ENCODE peak calls at places on chromosome 4, in eight cellular contexts. One of them, this sample, is unnamed. For H3K4me1, the result is how much of the 10 kb centered on the place peaks cover.

GRCh38 chr4:13627185-13627605 is 330 bp downstream of the BOD1L1 start:
- DNase-seq in neural progenitor cell: no peak
- DNase-seq in endodermal cell: no peak
- DNase-seq in psoas muscle: peak
- DNase-seq in CD8-positive, alpha-beta T cell: no peak
- DNase-seq in A549: no peak
- DNase-seq in cardiac muscle cell: no peak
- DNase-seq in GM23248: no peak
- DNase-seq in this sample: no peak

GRCh38 chr4:137981277-137981676 is 260.9 kb downstream of the SLC7A11 start:
- DNase-seq in neural progenitor cell: no peak
- DNase-seq in endodermal cell: no peak
- DNase-seq in psoas muscle: no peak
- DNase-seq in CD8-positive, alpha-beta T cell: no peak
- DNase-seq in A549: peak
- DNase-seq in cardiac muscle cell: peak
- DNase-seq in GM23248: peak
- DNase-seq in this sample: no peak

GRCh38 chr4:107216379-107216778 is 180.3 kb upstream of the DKK2 start:
- DNase-seq in neural progenitor cell: no peak
- DNase-seq in endodermal cell: no peak
- DNase-seq in psoas muscle: no peak
- DNase-seq in CD8-positive, alpha-beta T cell: no peak
- DNase-seq in A549: no peak
- DNase-seq in cardiac muscle cell: no peak
- DNase-seq in GM23248: no peak
- DNase-seq in this sample: no peak

GRCh38 chr4:40292313-40292759 is 42.8 kb upstream of the CHRNA9 start:
- DNase-seq in neural progenitor cell: no peak
- DNase-seq in endodermal cell: peak
- DNase-seq in psoas muscle: no peak
- DNase-seq in CD8-positive, alpha-beta T cell: no peak
- DNase-seq in A549: peak
- DNase-seq in cardiac muscle cell: peak
- DNase-seq in GM23248: peak
- DNase-seq in this sample: no peak

GRCh38 chr4:159334461-159334860 is 231.6 kb downstream of the RAPGEF2 start:
- DNase-seq in neural progenitor cell: no peak
- DNase-seq in endodermal cell: no peak
- DNase-seq in psoas muscle: no peak
- DNase-seq in CD8-positive, alpha-beta T cell: no peak
- DNase-seq in A549: no peak
- DNase-seq in cardiac muscle cell: no peak
- DNase-seq in GM23248: no peak
- DNase-seq in this sample: no peak

GRCh38 chr4:128244379-128244778 is 43.2 kb downstream of the PGRMC2 start:
- DNase-seq in neural progenitor cell: no peak
- DNase-seq in endodermal cell: no peak
- DNase-seq in psoas muscle: no peak
- DNase-seq in CD8-positive, alpha-beta T cell: no peak
- DNase-seq in A549: no peak
- DNase-seq in cardiac muscle cell: no peak
- DNase-seq in GM23248: peak
- DNase-seq in this sample: no peak

GRCh38 chr4:107283587-107284559 is 247.8 kb upstream of the DKK2 start:
- DNase-seq in neural progenitor cell: no peak
- DNase-seq in endodermal cell: peak
- DNase-seq in psoas muscle: no peak
- DNase-seq in CD8-positive, alpha-beta T cell: no peak
- DNase-seq in A549: peak
- DNase-seq in cardiac muscle cell: peak
- DNase-seq in GM23248: peak
- DNase-seq in this sample: no peak

GRCh38 chr4:120158860-120159259 is 92.2 kb upstream of the MAD2L1 start:
- DNase-seq in neural progenitor cell: peak
- DNase-seq in endodermal cell: no peak
- DNase-seq in psoas muscle: no peak
- DNase-seq in CD8-positive, alpha-beta T cell: no peak
- DNase-seq in A549: no peak
- DNase-seq in cardiac muscle cell: no peak
- DNase-seq in GM23248: no peak
- DNase-seq in this sample: no peak

GRCh38 chr4:132328761-132329160 is 820.3 kb upstream of the PCDH10 start:
- DNase-seq in neural progenitor cell: no peak
- DNase-seq in endodermal cell: no peak
- DNase-seq in psoas muscle: no peak
- DNase-seq in CD8-positive, alpha-beta T cell: no peak
- DNase-seq in A549: no peak
- DNase-seq in cardiac muscle cell: no peak
- DNase-seq in GM23248: no peak
- DNase-seq in this sample: no peak

GRCh38 chr4:125741825-125742452 is 427.2 kb downstream of the FAT4 start:
- DNase-seq in neural progenitor cell: no peak
- DNase-seq in endodermal cell: no peak
- DNase-seq in psoas muscle: no peak
- DNase-seq in CD8-positive, alpha-beta T cell: no peak
- DNase-seq in A549: peak
- DNase-seq in cardiac muscle cell: peak
- DNase-seq in GM23248: peak
- DNase-seq in this sample: no peak

GRCh38 chr4:172481802-172482508 is 668.8 kb downstream of the GALNTL6 start:
- DNase-seq in neural progenitor cell: no peak
- DNase-seq in endodermal cell: no peak
- DNase-seq in psoas muscle: no peak
- DNase-seq in CD8-positive, alpha-beta T cell: no peak
- DNase-seq in A549: no peak
- DNase-seq in cardiac muscle cell: no peak
- DNase-seq in GM23248: no peak
- DNase-seq in this sample: no peak

GRCh38 chr4:103019319-103020124 is at the start of gene SLC9B1:
- DNase-seq in neural progenitor cell: no peak
- DNase-seq in endodermal cell: peak
- DNase-seq in psoas muscle: peak
- DNase-seq in CD8-positive, alpha-beta T cell: peak
- DNase-seq in A549: peak
- DNase-seq in cardiac muscle cell: peak
- DNase-seq in GM23248: peak
- DNase-seq in this sample: peak

GRCh38 chr4:10035130-10035529 is 13.8 kb upstream of the SLC2A9 start:
- DNase-seq in neural progenitor cell: no peak
- DNase-seq in endodermal cell: peak
- DNase-seq in psoas muscle: no peak
- DNase-seq in CD8-positive, alpha-beta T cell: no peak
- DNase-seq in A549: no peak
- DNase-seq in cardiac muscle cell: no peak
- DNase-seq in GM23248: no peak
- DNase-seq in this sample: no peak

GRCh38 chr4:3683077-3683743 is 83.0 kb upstream of the ADRA2C start:
- DNase-seq in neural progenitor cell: no peak
- DNase-seq in endodermal cell: no peak
- DNase-seq in psoas muscle: peak
- DNase-seq in CD8-positive, alpha-beta T cell: no peak
- DNase-seq in A549: no peak
- DNase-seq in cardiac muscle cell: no peak
- DNase-seq in GM23248: no peak
- DNase-seq in this sample: no peak

GRCh38 chr4:20249333-20249732 is 2.4 kb upstream of the SLIT2 start:
- DNase-seq in neural progenitor cell: peak
- DNase-seq in endodermal cell: no peak
- DNase-seq in psoas muscle: no peak
- DNase-seq in CD8-positive, alpha-beta T cell: no peak
- DNase-seq in A549: no peak
- DNase-seq in cardiac muscle cell: peak
- DNase-seq in GM23248: peak
- DNase-seq in this sample: no peak

GRCh38 chr4:16931906-16932305 is 33.5 kb upstream of the LDB2 start:
- DNase-seq in neural progenitor cell: no peak
- DNase-seq in endodermal cell: no peak
- DNase-seq in psoas muscle: no peak
- DNase-seq in CD8-positive, alpha-beta T cell: no peak
- DNase-seq in A549: no peak
- DNase-seq in cardiac muscle cell: peak
- DNase-seq in GM23248: no peak
- DNase-seq in this sample: no peak

GRCh38 chr4:118953276-118953675 is 64.6 kb downstream of the SYNPO2 start:
- DNase-seq in neural progenitor cell: no peak
- DNase-seq in endodermal cell: no peak
- DNase-seq in psoas muscle: no peak
- DNase-seq in CD8-positive, alpha-beta T cell: no peak
- DNase-seq in A549: no peak
- DNase-seq in cardiac muscle cell: no peak
- DNase-seq in GM23248: peak
- DNase-seq in this sample: no peak

GRCh38 chr4:80196259-80197131 is 808 bp upstream of the PRDM8 start:
- DNase-seq in neural progenitor cell: peak
- DNase-seq in endodermal cell: peak
- DNase-seq in psoas muscle: no peak
- DNase-seq in CD8-positive, alpha-beta T cell: no peak
- DNase-seq in A549: no peak
- DNase-seq in cardiac muscle cell: no peak
- DNase-seq in GM23248: no peak
- DNase-seq in this sample: no peak

GRCh38 chr4:82275431-82276423 is 98.1 kb downstream of the HNRNPD start:
- DNase-seq in neural progenitor cell: no peak
- DNase-seq in endodermal cell: peak
- DNase-seq in psoas muscle: no peak
- DNase-seq in CD8-positive, alpha-beta T cell: no peak
- DNase-seq in A549: peak
- DNase-seq in cardiac muscle cell: no peak
- DNase-seq in GM23248: no peak
- DNase-seq in this sample: no peak

GRCh38 chr4:123497328-123497727 is 100.7 kb downstream of the SPRY1 start:
- DNase-seq in neural progenitor cell: no peak
- DNase-seq in endodermal cell: no peak
- DNase-seq in psoas muscle: no peak
- DNase-seq in CD8-positive, alpha-beta T cell: no peak
- DNase-seq in A549: no peak
- DNase-seq in cardiac muscle cell: no peak
- DNase-seq in GM23248: no peak
- DNase-seq in this sample: no peak

GRCh38 chr4:26860922-26861433 is 337 bp downstream of the STIM2 start:
- DNase-seq in neural progenitor cell: peak
- DNase-seq in endodermal cell: peak
- DNase-seq in psoas muscle: peak
- DNase-seq in CD8-positive, alpha-beta T cell: peak
- DNase-seq in A549: peak
- DNase-seq in cardiac muscle cell: peak
- DNase-seq in GM23248: peak
- DNase-seq in this sample: peak

GRCh38 chr4:82715731-82716617 is 82.6 kb downstream of the SCD5 start:
- DNase-seq in neural progenitor cell: no peak
- DNase-seq in endodermal cell: peak
- DNase-seq in psoas muscle: no peak
- DNase-seq in CD8-positive, alpha-beta T cell: no peak
- DNase-seq in A549: no peak
- DNase-seq in cardiac muscle cell: peak
- DNase-seq in GM23248: peak
- DNase-seq in this sample: no peak

GRCh38 chr4:138671106-138671505 is 344.5 kb upstream of the NOCT start:
- DNase-seq in neural progenitor cell: peak
- DNase-seq in endodermal cell: no peak
- DNase-seq in psoas muscle: no peak
- DNase-seq in CD8-positive, alpha-beta T cell: no peak
- DNase-seq in A549: no peak
- DNase-seq in cardiac muscle cell: no peak
- DNase-seq in GM23248: no peak
- DNase-seq in this sample: no peak

GRCh38 chr4:7654550-7655266 is 220.0 kb upstream of the PSAPL1 start:
- DNase-seq in neural progenitor cell: no peak
- DNase-seq in endodermal cell: peak
- DNase-seq in psoas muscle: peak
- DNase-seq in CD8-positive, alpha-beta T cell: no peak
- DNase-seq in A549: no peak
- DNase-seq in cardiac muscle cell: peak
- DNase-seq in GM23248: no peak
- DNase-seq in this sample: no peak

GRCh38 chr4:127732623-127733199 is 2.5 kb downstream of the SLC25A31 start:
- DNase-seq in neural progenitor cell: peak
- DNase-seq in endodermal cell: no peak
- DNase-seq in psoas muscle: no peak
- DNase-seq in CD8-positive, alpha-beta T cell: no peak
- DNase-seq in A549: peak
- DNase-seq in cardiac muscle cell: peak
- DNase-seq in GM23248: peak
- DNase-seq in this sample: no peak

GRCh38 chr4:42865572-42866189 is 26.8 kb upstream of the GRXCR1 start:
- DNase-seq in neural progenitor cell: peak
- DNase-seq in endodermal cell: peak
- DNase-seq in psoas muscle: no peak
- DNase-seq in CD8-positive, alpha-beta T cell: peak
- DNase-seq in A549: peak
- DNase-seq in cardiac muscle cell: peak
- DNase-seq in GM23248: peak
- DNase-seq in this sample: peak

GRCh38 chr4:17787315-17787714 is 5.9 kb upstream of the FAM184B start:
- DNase-seq in neural progenitor cell: no peak
- DNase-seq in endodermal cell: no peak
- DNase-seq in psoas muscle: no peak
- DNase-seq in CD8-positive, alpha-beta T cell: no peak
- DNase-seq in A549: no peak
- DNase-seq in cardiac muscle cell: no peak
- DNase-seq in GM23248: peak
- DNase-seq in this sample: no peak

GRCh38 chr4:140047017-140047640 is 106.9 kb downstream of the MAML3 start:
- DNase-seq in neural progenitor cell: peak
- DNase-seq in endodermal cell: peak
- DNase-seq in psoas muscle: peak
- DNase-seq in CD8-positive, alpha-beta T cell: no peak
- DNase-seq in A549: no peak
- DNase-seq in cardiac muscle cell: peak
- DNase-seq in GM23248: no peak
- DNase-seq in this sample: no peak
- H3K27ac ChIP-seq in neural progenitor cell: peak
- H3K27ac ChIP-seq in endodermal cell: no peak
- H3K27ac ChIP-seq in psoas muscle: peak
- H3K27ac ChIP-seq in CD8-positive, alpha-beta T cell: no peak
- H3K27ac ChIP-seq in A549: peak
- H3K27ac ChIP-seq in cardiac muscle cell: peak
- H3K27ac ChIP-seq in GM23248: no peak
- H3K27ac ChIP-seq in this sample: no peak

GRCh38 chr4:183760326-183760725 is 101.2 kb downstream of the TRAPPC11 start:
- DNase-seq in neural progenitor cell: no peak
- DNase-seq in endodermal cell: no peak
- DNase-seq in psoas muscle: no peak
- DNase-seq in CD8-positive, alpha-beta T cell: no peak
- DNase-seq in A549: peak
- DNase-seq in cardiac muscle cell: no peak
- DNase-seq in GM23248: no peak
- DNase-seq in this sample: no peak
- H3K4me3 ChIP-seq in neural progenitor cell: no peak
- H3K4me3 ChIP-seq in endodermal cell: no peak
- H3K4me3 ChIP-seq in psoas muscle: no peak
- H3K4me3 ChIP-seq in CD8-positive, alpha-beta T cell: no peak
- H3K4me3 ChIP-seq in A549: no peak
- H3K4me3 ChIP-seq in cardiac muscle cell: no peak
- H3K4me3 ChIP-seq in GM23248: no peak
- H3K4me3 ChIP-seq in this sample: no peak

GRCh38 chr4:110730318-110730717 is 107.4 kb upstream of the PITX2 start:
- DNase-seq in neural progenitor cell: no peak
- DNase-seq in endodermal cell: no peak
- DNase-seq in psoas muscle: no peak
- DNase-seq in CD8-positive, alpha-beta T cell: no peak
- DNase-seq in A549: no peak
- DNase-seq in cardiac muscle cell: no peak
- DNase-seq in GM23248: no peak
- DNase-seq in this sample: no peak
- H3K4me1 ChIP-seq in neural progenitor cell: under half
- H3K4me1 ChIP-seq in endodermal cell: under half
- H3K4me1 ChIP-seq in psoas muscle: under half
- H3K4me1 ChIP-seq in CD8-positive, alpha-beta T cell: under half
- H3K4me1 ChIP-seq in A549: under half
- H3K4me1 ChIP-seq in cardiac muscle cell: under half
- H3K4me1 ChIP-seq in GM23248: under half
- H3K4me1 ChIP-seq in this sample: under half

GRCh38 chr4:98509641-98510170 is 148.7 kb downstream of the TSPAN5 start:
- DNase-seq in neural progenitor cell: no peak
- DNase-seq in endodermal cell: no peak
- DNase-seq in psoas muscle: no peak
- DNase-seq in CD8-positive, alpha-beta T cell: no peak
- DNase-seq in A549: no peak
- DNase-seq in cardiac muscle cell: no peak
- DNase-seq in GM23248: peak
- DNase-seq in this sample: no peak
- H3K27ac ChIP-seq in neural progenitor cell: peak
- H3K27ac ChIP-seq in endodermal cell: no peak
- H3K27ac ChIP-seq in psoas muscle: no peak
- H3K27ac ChIP-seq in CD8-positive, alpha-beta T cell: no peak
- H3K27ac ChIP-seq in A549: no peak
- H3K27ac ChIP-seq in cardiac muscle cell: no peak
- H3K27ac ChIP-seq in GM23248: peak
- H3K27ac ChIP-seq in this sample: no peak

This sample was measured in ovary.